ENCODE peak calls at places on chromosomes 5 and 9, in seven cellular contexts. One of them, this sample, is unnamed.

GRCh38 chr5:142863856-142864255 is 93.7 kb downstream of the ARHGAP26 start:
- DNase-seq in choroid plexus epithelial cell: no peak
- DNase-seq in endothelial cell: no peak
- DNase-seq in colonic mucosa: no peak
- DNase-seq in MM.1S: no peak
- DNase-seq in spleen: no peak
- DNase-seq in RWPE1: no peak
- DNase-seq in this sample: no peak

GRCh38 chr5:98933446-98934072 is 4.8 kb upstream of the CHD1 start:
- DNase-seq in endothelial cell: no peak
- DNase-seq in colonic mucosa: no peak
- DNase-seq in RWPE1: no peak
- DNase-seq in spleen: no peak
- DNase-seq in MM.1S: no peak
- DNase-seq in choroid plexus epithelial cell: no peak
- DNase-seq in this sample: no peak

GRCh38 chr9:97564291-97565175 is 63.1 kb downstream of the TMOD1 start:
- DNase-seq in endothelial cell: no peak
- DNase-seq in choroid plexus epithelial cell: peak
- DNase-seq in colonic mucosa: peak
- DNase-seq in MM.1S: no peak
- DNase-seq in spleen: peak
- DNase-seq in RWPE1: peak
- DNase-seq in this sample: peak

GRCh38 chr9:90864779-90865178 is 63.2 kb downstream of the SYK start:
- DNase-seq in RWPE1: no peak
- DNase-seq in spleen: no peak
- DNase-seq in choroid plexus epithelial cell: no peak
- DNase-seq in MM.1S: no peak
- DNase-seq in endothelial cell: no peak
- DNase-seq in colonic mucosa: no peak
- DNase-seq in this sample: no peak

GRCh38 chr5:114010362-114010761 is 351.5 kb upstream of the KCNN2 start:
- DNase-seq in colonic mucosa: no peak
- DNase-seq in MM.1S: no peak
- DNase-seq in spleen: no peak
- DNase-seq in choroid plexus epithelial cell: peak
- DNase-seq in RWPE1: no peak
- DNase-seq in endothelial cell: no peak
- DNase-seq in this sample: no peak

GRCh38 chr5:170312666-170313065 is 15.1 kb upstream of the LCP2 start:
- DNase-seq in colonic mucosa: no peak
- DNase-seq in endothelial cell: no peak
- DNase-seq in RWPE1: no peak
- DNase-seq in spleen: no peak
- DNase-seq in MM.1S: no peak
- DNase-seq in choroid plexus epithelial cell: peak
- DNase-seq in this sample: no peak

GRCh38 chr5:5080790-5081189 is 59.3 kb upstream of the ADAMTS16 start:
- DNase-seq in spleen: no peak
- DNase-seq in choroid plexus epithelial cell: no peak
- DNase-seq in RWPE1: no peak
- DNase-seq in endothelial cell: no peak
- DNase-seq in colonic mucosa: no peak
- DNase-seq in MM.1S: no peak
- DNase-seq in this sample: no peak

GRCh38 chr5:135604046-135604445 is 25.3 kb upstream of the CXCL14 start:
- DNase-seq in RWPE1: no peak
- DNase-seq in MM.1S: no peak
- DNase-seq in choroid plexus epithelial cell: no peak
- DNase-seq in colonic mucosa: no peak
- DNase-seq in endothelial cell: no peak
- DNase-seq in spleen: no peak
- DNase-seq in this sample: no peak

GRCh38 chr9:123406016-123406415 is 50.0 kb downstream of the CRB2 start:
- DNase-seq in RWPE1: no peak
- DNase-seq in colonic mucosa: no peak
- DNase-seq in choroid plexus epithelial cell: no peak
- DNase-seq in MM.1S: no peak
- DNase-seq in spleen: peak
- DNase-seq in endothelial cell: no peak
- DNase-seq in this sample: no peak

GRCh38 chr9:28064241-28064640 is 491.0 kb upstream of the C9orf72 start:
- DNase-seq in colonic mucosa: no peak
- DNase-seq in RWPE1: no peak
- DNase-seq in spleen: no peak
- DNase-seq in choroid plexus epithelial cell: no peak
- DNase-seq in MM.1S: no peak
- DNase-seq in endothelial cell: no peak
- DNase-seq in this sample: no peak

GRCh38 chr5:35096209-35096608 is 48.5 kb upstream of the AGXT2 start:
- DNase-seq in spleen: no peak
- DNase-seq in endothelial cell: no peak
- DNase-seq in colonic mucosa: no peak
- DNase-seq in choroid plexus epithelial cell: no peak
- DNase-seq in RWPE1: no peak
- DNase-seq in MM.1S: no peak
- DNase-seq in this sample: no peak

GRCh38 chr5:116938488-116938887 is 363.9 kb upstream of the SEMA6A start:
- DNase-seq in RWPE1: no peak
- DNase-seq in endothelial cell: no peak
- DNase-seq in colonic mucosa: no peak
- DNase-seq in MM.1S: no peak
- DNase-seq in spleen: no peak
- DNase-seq in choroid plexus epithelial cell: no peak
- DNase-seq in this sample: no peak

GRCh38 chr5:75286211-75286773 is 49.6 kb upstream of the ANKRD31 start:
- DNase-seq in RWPE1: no peak
- DNase-seq in endothelial cell: no peak
- DNase-seq in choroid plexus epithelial cell: no peak
- DNase-seq in spleen: no peak
- DNase-seq in colonic mucosa: no peak
- DNase-seq in MM.1S: no peak
- DNase-seq in this sample: no peak

GRCh38 chr5:67156976-67157583 is 39.5 kb downstream of the CD180 start:
- DNase-seq in MM.1S: peak
- DNase-seq in endothelial cell: peak
- DNase-seq in RWPE1: peak
- DNase-seq in choroid plexus epithelial cell: peak
- DNase-seq in colonic mucosa: no peak
- DNase-seq in spleen: peak
- DNase-seq in this sample: peak

GRCh38 chr5:113776832-113777525 is 263.5 kb downstream of the YTHDC2 start:
- DNase-seq in choroid plexus epithelial cell: peak
- DNase-seq in colonic mucosa: no peak
- DNase-seq in spleen: no peak
- DNase-seq in MM.1S: no peak
- DNase-seq in endothelial cell: no peak
- DNase-seq in RWPE1: no peak
- DNase-seq in this sample: peak

GRCh38 chr9:109499631-109500120 is 1.6 kb upstream of the PTPN3 start:
- DNase-seq in choroid plexus epithelial cell: peak
- DNase-seq in RWPE1: no peak
- DNase-seq in MM.1S: no peak
- DNase-seq in spleen: no peak
- DNase-seq in endothelial cell: peak
- DNase-seq in colonic mucosa: peak
- DNase-seq in this sample: peak

GRCh38 chr5:88829053-88829452 is 53.9 kb downstream of the MEF2C start:
- DNase-seq in endothelial cell: no peak
- DNase-seq in choroid plexus epithelial cell: no peak
- DNase-seq in colonic mucosa: no peak
- DNase-seq in MM.1S: peak
- DNase-seq in RWPE1: no peak
- DNase-seq in spleen: no peak
- DNase-seq in this sample: peak

GRCh38 chr5:127941646-127942045 is 141.9 kb upstream of the SLC12A2 start:
- DNase-seq in spleen: no peak
- DNase-seq in MM.1S: no peak
- DNase-seq in choroid plexus epithelial cell: peak
- DNase-seq in RWPE1: no peak
- DNase-seq in endothelial cell: peak
- DNase-seq in colonic mucosa: peak
- DNase-seq in this sample: peak

GRCh38 chr5:3659907-3660306 is 64.3 kb downstream of the IRX1 start:
- DNase-seq in spleen: no peak
- DNase-seq in choroid plexus epithelial cell: no peak
- DNase-seq in endothelial cell: no peak
- DNase-seq in RWPE1: peak
- DNase-seq in colonic mucosa: no peak
- DNase-seq in MM.1S: no peak
- DNase-seq in this sample: no peak

GRCh38 chr5:15425802-15426201 is 74.2 kb upstream of the FBXL7 start:
- DNase-seq in spleen: no peak
- DNase-seq in colonic mucosa: no peak
- DNase-seq in RWPE1: no peak
- DNase-seq in choroid plexus epithelial cell: peak
- DNase-seq in MM.1S: no peak
- DNase-seq in endothelial cell: no peak
- DNase-seq in this sample: no peak

GRCh38 chr9:35517136-35517535 is 27.2 kb downstream of the RUSC2 start:
- DNase-seq in MM.1S: no peak
- DNase-seq in colonic mucosa: no peak
- DNase-seq in RWPE1: no peak
- DNase-seq in spleen: no peak
- DNase-seq in choroid plexus epithelial cell: no peak
- DNase-seq in endothelial cell: no peak
- DNase-seq in this sample: no peak

DNA sequence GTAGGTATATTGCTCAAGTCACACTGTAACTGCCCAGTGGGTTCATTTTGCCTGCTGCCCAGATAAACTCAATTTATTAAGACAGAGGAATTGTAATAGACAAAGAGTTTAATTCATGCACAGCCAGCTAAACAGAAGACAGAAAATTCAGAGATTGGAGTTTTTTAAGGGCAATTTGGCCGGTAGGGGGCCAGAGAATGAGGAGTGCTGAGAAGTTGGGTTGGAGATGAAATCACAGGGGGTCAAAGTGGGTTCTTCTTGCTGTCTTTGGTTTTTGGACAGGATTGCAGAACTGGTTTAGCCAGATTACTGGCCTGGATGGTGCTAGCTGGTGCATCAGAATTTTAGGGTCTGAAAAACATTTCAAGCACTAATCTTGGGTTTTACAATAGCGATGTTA is 20.7 kb upstream of the IL33 start:
- DNase-seq in endothelial cell: no peak
- DNase-seq in colonic mucosa: no peak
- DNase-seq in RWPE1: no peak
- DNase-seq in MM.1S: no peak
- DNase-seq in choroid plexus epithelial cell: peak
- DNase-seq in spleen: no peak
- DNase-seq in this sample: peak
- TF ChIP-seq CTCF in endothelial cell: peak
- TF ChIP-seq CTCF in colonic mucosa: no peak
- TF ChIP-seq CTCF in RWPE1: no peak
- TF ChIP-seq CTCF in MM.1S: peak
- TF ChIP-seq CTCF in choroid plexus epithelial cell: peak
- TF ChIP-seq CTCF in spleen: no peak
- TF ChIP-seq CTCF in this sample: peak

GRCh38 chr5:137728048-137728447 is 7.8 kb downstream of the KLHL3 start:
- DNase-seq in MM.1S: no peak
- DNase-seq in RWPE1: no peak
- DNase-seq in choroid plexus epithelial cell: no peak
- DNase-seq in colonic mucosa: no peak
- DNase-seq in spleen: no peak
- DNase-seq in endothelial cell: no peak
- DNase-seq in this sample: no peak
- TF ChIP-seq CTCF in MM.1S: no peak
- TF ChIP-seq CTCF in RWPE1: no peak
- TF ChIP-seq CTCF in choroid plexus epithelial cell: peak
- TF ChIP-seq CTCF in colonic mucosa: no peak
- TF ChIP-seq CTCF in spleen: no peak
- TF ChIP-seq CTCF in endothelial cell: no peak
- TF ChIP-seq CTCF in this sample: no peak

GRCh38 chr9:19102631-19103345 is at the start of gene HAUS6:
- DNase-seq in endothelial cell: peak
- DNase-seq in choroid plexus epithelial cell: peak
- DNase-seq in MM.1S: peak
- DNase-seq in RWPE1: peak
- DNase-seq in spleen: peak
- DNase-seq in colonic mucosa: peak
- DNase-seq in this sample: peak
- TF ChIP-seq CTCF in endothelial cell: peak
- TF ChIP-seq CTCF in choroid plexus epithelial cell: peak
- TF ChIP-seq CTCF in MM.1S: no peak
- TF ChIP-seq CTCF in RWPE1: no peak
- TF ChIP-seq CTCF in spleen: peak
- TF ChIP-seq CTCF in colonic mucosa: peak
- TF ChIP-seq CTCF in this sample: no peak

GRCh38 chr5:37724395-37725125 is 115.3 kb downstream of the GDNF start:
- DNase-seq in colonic mucosa: no peak
- DNase-seq in MM.1S: no peak
- DNase-seq in endothelial cell: no peak
- DNase-seq in RWPE1: no peak
- DNase-seq in spleen: no peak
- DNase-seq in choroid plexus epithelial cell: no peak
- DNase-seq in this sample: peak

GRCh38 chr5:37722236-37723146 is 117.3 kb downstream of the GDNF start:
- DNase-seq in RWPE1: peak
- DNase-seq in endothelial cell: no peak
- DNase-seq in choroid plexus epithelial cell: peak
- DNase-seq in colonic mucosa: no peak
- DNase-seq in spleen: no peak
- DNase-seq in MM.1S: no peak
- DNase-seq in this sample: peak

GRCh38 chr5:37725185-37725584 is 114.7 kb downstream of the GDNF start:
- DNase-seq in spleen: no peak
- DNase-seq in colonic mucosa: no peak
- DNase-seq in RWPE1: no peak
- DNase-seq in endothelial cell: no peak
- DNase-seq in MM.1S: no peak
- DNase-seq in choroid plexus epithelial cell: no peak
- DNase-seq in this sample: no peak

GRCh38 chr5:37721447-37721871 is 118.4 kb downstream of the GDNF start:
- DNase-seq in MM.1S: peak
- DNase-seq in choroid plexus epithelial cell: peak
- DNase-seq in endothelial cell: no peak
- DNase-seq in colonic mucosa: no peak
- DNase-seq in spleen: no peak
- DNase-seq in RWPE1: no peak
- DNase-seq in this sample: no peak

DNA sequence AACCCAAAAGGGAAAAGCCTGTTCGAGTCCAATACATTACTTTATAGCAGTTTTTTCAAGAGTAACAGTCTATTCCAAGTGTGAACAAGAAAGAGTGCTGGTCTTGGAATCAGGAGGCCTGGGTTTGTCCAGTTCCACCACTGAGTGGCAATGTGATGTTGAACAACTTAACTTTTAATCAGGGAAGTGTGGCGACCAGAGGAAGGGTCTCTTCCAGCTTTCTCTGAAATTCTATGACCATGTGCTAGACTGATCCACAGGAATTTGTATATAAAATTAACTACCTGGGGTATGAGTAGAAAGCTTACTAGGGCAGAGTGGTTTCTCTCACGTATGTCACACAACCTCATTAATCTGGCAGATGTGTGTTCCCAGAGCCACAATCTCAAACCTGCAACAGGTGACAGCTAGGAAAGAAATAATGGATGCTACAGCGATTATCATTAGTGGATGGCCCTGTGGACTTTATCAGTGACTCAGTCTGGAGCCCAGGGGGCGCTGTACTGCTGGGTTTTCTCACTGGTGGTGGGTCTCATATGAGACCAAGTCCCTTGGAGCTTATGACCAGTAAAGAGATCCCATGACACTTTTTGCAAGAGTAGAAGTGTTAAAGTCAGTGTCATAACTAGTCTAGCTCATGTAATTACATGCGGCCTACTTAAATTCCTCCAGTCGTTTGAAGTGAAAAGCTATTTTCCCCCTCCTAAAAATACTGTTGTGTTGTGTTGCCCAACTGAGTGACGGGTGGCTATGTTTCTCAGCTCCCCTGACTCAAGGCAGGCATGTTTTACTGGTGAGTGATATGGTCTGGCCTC is 116.5 kb downstream of the GDNF start:
- DNase-seq in spleen: no peak
- DNase-seq in RWPE1: no peak
- DNase-seq in choroid plexus epithelial cell: peak
- DNase-seq in MM.1S: no peak
- DNase-seq in colonic mucosa: no peak
- DNase-seq in endothelial cell: peak
- DNase-seq in this sample: peak
- TF ChIP-seq CTCF in spleen: no peak
- TF ChIP-seq CTCF in RWPE1: peak
- TF ChIP-seq CTCF in choroid plexus epithelial cell: peak
- TF ChIP-seq CTCF in MM.1S: peak
- TF ChIP-seq CTCF in colonic mucosa: no peak
- TF ChIP-seq CTCF in endothelial cell: peak
- TF ChIP-seq CTCF in this sample: peak